ENCODE peak calls at places on chromosomes 2 and 18, in five cellular contexts. F is K562, Y is HepG2, E is H1, V is GM12878. K is an unnamed sample.

GRCh38 chr2:105888625-105889024 is 143.9 kb downstream of the NCK2 start:
- DNase-seq in F (no peak), Y (peak), E (no peak), V (no peak), K (peak)

GRCh38 chr2:51013060-51013746 is 18.7 kb downstream of the NRXN1 start:
- DNase-seq in F (no peak), Y (peak), E (no peak), V (no peak), K (peak)

GRCh38 chr2:66440011-66440542 is 5.2 kb downstream of the MEIS1 start:
- DNase-seq in F (no peak), Y (no peak), E (no peak), V (no peak), K (no peak)

GRCh38 chr2:192749606-192750200 is 555.0 kb upstream of the TMEFF2 start:
- DNase-seq in F (no peak), Y (peak), E (no peak), V (no peak), K (peak)

GRCh38 chr2:239323473-239323872 is 77.3 kb downstream of the HDAC4 start:
- DNase-seq in F (no peak), Y (no peak), E (peak), V (no peak), K (no peak)

GRCh38 chr18:13300029-13300428 is 81.5 kb downstream of the LDLRAD4 start:
- DNase-seq in F (no peak), Y (no peak), E (no peak), V (no peak), K (no peak)

GRCh38 chr2:17539993-17540812 is at the start of gene VSNL1:
- DNase-seq in F (peak), Y (peak), E (peak), V (no peak), K (peak)

GRCh38 chr2:185433824-185434223 is 304.8 kb upstream of the FSIP2 start:
- DNase-seq in F (no peak), Y (no peak), E (no peak), V (no peak), K (no peak)

GRCh38 chr2:6148887-6149286 is 456.7 kb downstream of the SOX11 start:
- DNase-seq in F (no peak), Y (no peak), E (no peak), V (no peak), K (no peak)

GRCh38 chr2:102839668-102840388 is 78.0 kb downstream of the TMEM182 start:
- DNase-seq in F (peak), Y (peak), E (peak), V (peak), K (peak)

GRCh38 chr2:205709319-205709718 is 27.0 kb downstream of the NRP2 start:
- DNase-seq in F (no peak), Y (no peak), E (no peak), V (no peak), K (no peak)

GRCh38 chr2:48356701-48357322 is 173.1 kb upstream of the STON1 start:
- DNase-seq in F (no peak), Y (no peak), E (no peak), V (no peak), K (no peak)

GRCh38 chr18:4017479-4017878 is 437.6 kb downstream of the DLGAP1 start:
- DNase-seq in F (peak), Y (no peak), E (no peak), V (no peak), K (peak)

GRCh38 chr2:117763806-117764205 is 50.7 kb upstream of the DDX18 start:
- DNase-seq in F (no peak), Y (no peak), E (no peak), V (no peak), K (no peak)

GRCh38 chr18:51390695-51391094 is 193.2 kb upstream of the MEX3C start:
- DNase-seq in F (no peak), Y (no peak), E (no peak), V (no peak), K (no peak)

GRCh38 chr2:228866781-228867180 is 404.3 kb downstream of the PID1 start:
- DNase-seq in F (no peak), Y (no peak), E (no peak), V (no peak), K (no peak)

GRCh38 chr2:129757915-129758421 is 221.5 kb upstream of the RAB6C start:
- DNase-seq in F (no peak), Y (no peak), E (no peak), V (no peak), K (no peak)

GRCh38 chr18:37361223-37362157 is 204.1 kb downstream of the CELF4 start:
- DNase-seq in F (no peak), Y (no peak), E (peak), V (no peak), K (no peak)

GRCh38 chr2:107402330-107402729 is 424.4 kb upstream of the RGPD4 start:
- DNase-seq in F (no peak), Y (no peak), E (no peak), V (no peak), K (no peak)

GRCh38 chr2:118836411-118836930 is 11.0 kb downstream of the EN1 start:
- DNase-seq in F (no peak), Y (no peak), E (no peak), V (no peak), K (no peak)

GRCh38 chr2:219765236-219765635 is 137.8 kb downstream of the SLC4A3 start:
- DNase-seq in F (no peak), Y (no peak), E (no peak), V (no peak), K (no peak)

GRCh38 chr18:11728247-11728646 is 39.2 kb downstream of the GNAL start:
- DNase-seq in F (no peak), Y (peak), E (no peak), V (no peak), K (peak)

GRCh38 chr18:13257361-13257980 is 38.9 kb downstream of the LDLRAD4 start:
- DNase-seq in F (no peak), Y (no peak), E (no peak), V (no peak), K (no peak)

GRCh38 chr2:52428224-52428623 is 1339.4 kb upstream of the CHAC2 start:
- DNase-seq in F (no peak), Y (no peak), E (no peak), V (no peak), K (no peak)

GRCh38 chr2:44135771-44136170 is 32.9 kb upstream of the PPM1B start:
- DNase-seq in F (no peak), Y (no peak), E (no peak), V (no peak), K (no peak)

GRCh38 chr2:160652236-160652635 is 158.6 kb upstream of the RBMS1 start:
- DNase-seq in F (no peak), Y (no peak), E (no peak), V (no peak), K (no peak)
- TF ChIP-seq ATF3 in F (no peak), Y (no peak), E (no peak), V (no peak), K (no peak)

GRCh38 chr18:21484851-21485636 is 115.5 kb downstream of the ESCO1 start:
- DNase-seq in F (peak), Y (no peak), E (no peak), V (no peak), K (no peak)
- H3K4me2 ChIP-seq in F (no peak), Y (no peak), E (no peak), V (no peak), K (no peak)

GRCh38 chr2:68643874-68644485 is 601 bp downstream of the PROKR1 start:
- DNase-seq in F (no peak), Y (no peak), E (no peak), V (no peak), K (no peak)
- TF ChIP-seq EZH2 in F (no peak), Y (no peak), E (no peak), V (no peak), K (no peak)

DNA sequence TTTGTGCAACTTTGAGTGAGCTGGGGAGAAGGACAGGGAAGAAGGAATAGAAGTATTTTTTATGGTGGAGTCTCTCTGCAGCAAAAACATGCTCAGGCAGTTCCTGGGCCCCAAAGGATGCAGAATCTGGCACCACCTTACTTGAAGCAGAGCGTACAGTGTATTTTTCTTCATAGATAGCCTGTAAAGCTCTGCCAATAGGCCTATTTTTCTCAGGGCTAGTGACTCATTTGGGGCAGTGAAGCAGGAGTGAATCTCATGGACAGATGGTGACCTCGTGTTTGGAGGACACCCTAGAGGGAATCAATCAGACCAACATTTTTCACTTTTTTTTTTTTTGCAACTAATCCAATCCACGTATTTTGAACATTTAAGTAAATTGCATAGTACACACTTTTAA is 268.1 kb upstream of the CXCR4 start:
- DNase-seq in F (no peak), Y (no peak), E (peak), V (no peak), K (no peak)
- TF ChIP-seq ATF3 in F (no peak), Y (no peak), E (no peak), V (no peak), K (no peak)

DNA sequence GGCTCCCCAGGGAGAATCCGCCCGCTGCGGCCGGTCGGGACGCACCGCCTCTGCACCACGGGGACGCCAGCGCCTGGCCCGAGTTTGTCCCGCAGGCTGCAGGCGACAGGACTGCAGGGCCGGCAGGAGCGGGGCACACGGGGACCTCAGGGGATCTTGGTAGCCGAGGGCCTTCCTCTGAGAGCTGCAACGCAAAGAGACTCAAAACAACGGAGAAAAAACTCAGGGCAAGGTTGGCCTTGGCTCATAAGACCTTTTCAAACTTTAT is 79.7 kb downstream of the ARHGEF4 start:
- DNase-seq in F (no peak), Y (no peak), E (no peak), V (no peak), K (no peak)
- H3K4me2 ChIP-seq in F (no peak), Y (no peak), E (peak), V (no peak), K (no peak)

DNA sequence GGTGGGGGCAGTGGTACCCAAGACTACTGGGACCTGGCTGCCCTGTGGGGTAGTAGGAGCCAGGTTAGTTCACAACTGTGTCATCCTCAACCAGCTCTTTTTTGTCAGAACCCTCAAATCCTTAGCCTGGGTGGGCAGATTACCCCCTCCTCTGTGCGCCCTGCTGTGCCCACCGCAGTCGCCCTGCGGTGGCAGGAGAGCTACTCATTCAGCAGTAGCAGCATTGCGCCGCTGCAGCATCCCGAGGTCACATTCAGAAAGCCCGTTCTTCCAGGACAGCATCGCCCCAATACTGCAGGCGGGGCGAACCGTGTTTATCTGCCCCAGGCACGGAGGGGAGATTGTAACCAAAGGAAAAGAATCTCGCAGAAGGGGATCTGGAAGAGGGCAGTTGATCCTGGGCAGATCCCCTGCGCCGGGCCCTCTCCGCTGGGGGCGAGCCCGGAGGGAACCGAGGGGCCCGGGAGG is 13.0 kb downstream of the POU3F3 start:
- DNase-seq in F (no peak), Y (no peak), E (no peak), V (no peak), K (no peak)
- TF ChIP-seq EZH2 in F (no peak), Y (no peak), E (peak), V (no peak), K (no peak)

DNA sequence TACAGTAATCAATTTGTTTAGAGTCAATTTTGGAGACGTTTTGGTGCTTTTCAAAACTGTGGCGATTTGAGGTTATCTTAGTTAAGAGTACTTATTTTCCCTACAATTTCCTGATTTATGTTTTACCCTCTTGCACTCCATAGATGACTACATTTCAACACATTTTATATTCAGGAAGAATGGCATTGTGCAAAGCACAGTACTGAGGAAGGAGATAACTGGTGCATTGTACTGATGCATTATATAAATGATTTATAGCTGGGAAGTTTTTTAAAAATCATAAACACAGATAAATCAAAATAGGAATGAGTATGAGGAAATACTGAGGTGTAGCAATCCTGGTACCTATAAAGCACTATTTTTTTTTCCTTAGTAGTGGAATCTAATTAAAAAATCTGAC is 5.6 kb downstream of the REL start:
- DNase-seq in F (no peak), Y (no peak), E (no peak), V (no peak), K (no peak)
- TF ChIP-seq ATF3 in F (no peak), Y (no peak), E (no peak), V (no peak), K (no peak)